ENCODE peak calls at places on chromosomes 4 and X, in eight cellular contexts. N is lower leg skin, P is fibroblast of mammary gland, D is Calu3, C is bronchial epithelial cell, F is body of pancreas, I is WERI-Rb-1, B is BJ. R is an unnamed sample.

GRCh38 chrX:689983-690382 is 59.4 kb downstream of the SHOX start:
- DNase-seq in N (no peak), P (no peak), D (no peak), C (no peak), F (no peak), I (no peak), B (no peak), R (no peak)

GRCh38 chrX:21990812-21991211 is 41.3 kb upstream of the PHEX start:
- DNase-seq in N (no peak), P (no peak), D (no peak), C (no peak), F (no peak), I (no peak), B (no peak), R (no peak)

GRCh38 chrX:121407627-121408026 is 360.2 kb downstream of the GLUD2 start:
- DNase-seq in N (no peak), P (no peak), D (no peak), C (no peak), F (no peak), I (no peak), B (no peak), R (no peak)

GRCh38 chr4:139692300-139693012 is 26.8 kb downstream of the MGST2 start:
- DNase-seq in N (no peak), P (no peak), D (peak), C (no peak), F (no peak), I (peak), B (no peak), R (no peak)

GRCh38 chr4:163649557-163650091 is 155.1 kb downstream of the TMA16 start:
- DNase-seq in N (no peak), P (no peak), D (no peak), C (peak), F (no peak), I (no peak), B (no peak), R (no peak)

GRCh38 chr4:25792200-25792791 is 70.5 kb downstream of the SEL1L3 start:
- DNase-seq in N (no peak), P (no peak), D (peak), C (peak), F (peak), I (peak), B (no peak), R (peak)

GRCh38 chr4:54228064-54228527 is 997 bp upstream of the PDGFRA start:
- DNase-seq in N (peak), P (peak), D (peak), C (peak), F (peak), I (no peak), B (no peak), R (peak)

GRCh38 chr4:172232966-172233365 is 419.8 kb downstream of the GALNTL6 start:
- DNase-seq in N (no peak), P (no peak), D (no peak), C (peak), F (no peak), I (no peak), B (no peak), R (peak)

GRCh38 chr4:10456270-10457254 is 664 bp downstream of the ZNF518B start:
- DNase-seq in N (no peak), P (peak), D (no peak), C (peak), F (peak), I (peak), B (no peak), R (no peak)

GRCh38 chrX:11629593-11630211 is 36.0 kb downstream of the ARHGAP6 start:
- DNase-seq in N (peak), P (peak), D (no peak), C (peak), F (no peak), I (no peak), B (peak), R (peak)

GRCh38 chr4:5780831-5781480 is 70.0 kb downstream of the EVC start:
- DNase-seq in N (no peak), P (peak), D (no peak), C (peak), F (no peak), I (peak), B (peak), R (no peak)

GRCh38 chr4:80171251-80171650 is 26.1 kb upstream of the PRDM8 start:
- DNase-seq in N (no peak), P (peak), D (no peak), C (no peak), F (no peak), I (no peak), B (no peak), R (no peak)

GRCh38 chr4:188778880-188779279 is 639.6 kb downstream of the TRIML1 start:
- DNase-seq in N (no peak), P (peak), D (no peak), C (no peak), F (no peak), I (no peak), B (no peak), R (peak)

GRCh38 chrX:257681-258289 is 23.4 kb upstream of the PLCXD1 start:
- DNase-seq in N (peak), P (no peak), D (no peak), C (no peak), F (no peak), I (peak), B (no peak), R (no peak)

GRCh38 chr4:20356565-20356964 is 104.9 kb downstream of the SLIT2 start:
- DNase-seq in N (no peak), P (no peak), D (no peak), C (no peak), F (no peak), I (peak), B (no peak), R (no peak)

GRCh38 chr4:47154816-47155370 is 123.5 kb downstream of the GABRB1 start:
- DNase-seq in N (no peak), P (no peak), D (no peak), C (no peak), F (no peak), I (no peak), B (no peak), R (no peak)

GRCh38 chr4:87502580-87503238 is 26.5 kb downstream of the SPARCL1 start:
- DNase-seq in N (no peak), P (peak), D (no peak), C (peak), F (no peak), I (no peak), B (peak), R (peak)

GRCh38 chrX:120380699-120381098 is 18.8 kb downstream of the ATP1B4 start:
- DNase-seq in N (no peak), P (peak), D (peak), C (peak), F (no peak), I (peak), B (no peak), R (peak)

GRCh38 chr4:85717847-85718246 is 242.9 kb downstream of the ARHGAP24 start:
- DNase-seq in N (no peak), P (no peak), D (no peak), C (peak), F (no peak), I (no peak), B (no peak), R (no peak)

DNA sequence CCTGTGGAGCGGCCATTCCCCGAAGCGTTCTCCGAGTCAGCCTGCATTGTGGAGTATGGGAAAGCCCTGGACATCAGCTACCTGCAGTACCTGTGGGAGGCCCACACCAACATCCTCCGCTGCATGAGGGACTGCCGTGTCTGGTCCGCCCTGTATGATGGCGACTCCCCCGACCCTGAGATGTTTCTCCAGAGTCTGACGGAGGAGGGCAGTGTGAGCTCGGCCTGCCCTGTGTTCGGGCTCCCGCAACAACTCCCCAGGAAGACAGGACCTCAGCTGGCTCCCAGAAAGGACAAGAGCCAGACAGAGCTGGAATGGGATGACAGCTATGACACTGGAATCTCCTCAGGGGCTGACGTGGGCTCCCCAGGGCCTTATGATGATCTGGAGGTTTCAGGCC is 111.3 kb downstream of the GATB start:
- DNase-seq in N (no peak), P (no peak), D (no peak), C (no peak), F (no peak), I (no peak), B (no peak), R (no peak)
- TF ChIP-seq CTCF in N (no peak), P (no peak), D (no peak), C (no peak), F (no peak), I (no peak), B (no peak), R (no peak)

GRCh38 chrX:77893713-77894112 is 1.5 kb downstream of the MAGT1 start:
- DNase-seq in N (no peak), P (no peak), D (no peak), C (no peak), F (no peak), I (no peak), B (no peak), R (no peak)

GRCh38 chrX:77900688-77901087 is 1.4 kb downstream of the COX7B start:
- DNase-seq in N (no peak), P (peak), D (no peak), C (no peak), F (no peak), I (no peak), B (no peak), R (peak)

GRCh38 chrX:77901506-77901905 is 2.2 kb downstream of the COX7B start:
- DNase-seq in N (no peak), P (no peak), D (no peak), C (no peak), F (no peak), I (no peak), B (no peak), R (no peak)

GRCh38 chrX:77894921-77895886 is at the start of gene MAGT1:
- DNase-seq in N (peak), P (peak), D (peak), C (peak), F (peak), I (peak), B (peak), R (peak)

GRCh38 chrX:77899081-77899828 is at the start of gene COX7B:
- DNase-seq in N (peak), P (peak), D (peak), C (peak), F (peak), I (peak), B (peak), R (peak)
- TF ChIP-seq CTCF in N (no peak), P (peak), D (no peak), C (peak), F (peak), I (peak), B (peak), R (peak)

GRCh38 chr4:186782302-186782701 is 58.6 kb upstream of the FAT1 start:
- DNase-seq in N (no peak), P (no peak), D (no peak), C (no peak), F (no peak), I (no peak), B (no peak), R (no peak)

GRCh38 chr4:186781032-186781917 is 57.6 kb upstream of the FAT1 start:
- DNase-seq in N (no peak), P (no peak), D (peak), C (peak), F (no peak), I (no peak), B (no peak), R (peak)

GRCh38 chr4:186780291-186781031 is 56.8 kb upstream of the FAT1 start:
- DNase-seq in N (no peak), P (no peak), D (peak), C (peak), F (no peak), I (no peak), B (no peak), R (no peak)

GRCh38 chr4:186775867-186776266 is 52.2 kb upstream of the FAT1 start:
- DNase-seq in N (no peak), P (no peak), D (no peak), C (peak), F (no peak), I (no peak), B (no peak), R (no peak)

GRCh38 chr4:186778134-186778533 is 54.5 kb upstream of the FAT1 start:
- DNase-seq in N (no peak), P (no peak), D (no peak), C (no peak), F (no peak), I (no peak), B (no peak), R (no peak)
- TF ChIP-seq CTCF in N (no peak), P (no peak), D (no peak), C (no peak), F (no peak), I (no peak), B (no peak), R (no peak)

GRCh38 chr4:17152941-17153340 is 254.5 kb upstream of the LDB2 start:
- DNase-seq in N (no peak), P (no peak), D (no peak), C (no peak), F (no peak), I (no peak), B (no peak), R (no peak)

GRCh38 chr4:17155486-17155885 is 257.0 kb upstream of the LDB2 start:
- DNase-seq in N (no peak), P (peak), D (no peak), C (no peak), F (no peak), I (no peak), B (no peak), R (no peak)

DNA sequence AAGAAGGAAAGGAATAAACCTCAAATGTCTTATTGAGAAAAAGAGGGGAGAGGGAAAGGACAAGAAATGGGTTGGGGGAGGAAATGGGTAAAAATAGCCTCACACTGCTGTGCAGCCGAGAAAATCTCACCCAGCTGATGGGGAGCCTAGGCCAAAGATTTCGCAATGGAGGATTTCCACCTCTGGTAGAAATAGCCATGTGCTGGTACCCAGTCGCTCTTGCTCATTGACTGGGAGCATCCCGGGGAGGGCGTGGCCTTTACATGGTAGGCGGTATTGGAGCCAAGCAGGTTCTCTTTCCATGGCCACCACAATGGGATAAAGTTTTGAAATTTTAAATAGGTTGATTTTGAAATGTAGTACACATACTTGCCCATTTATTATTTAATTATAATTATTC is 255.1 kb upstream of the LDB2 start:
- DNase-seq in N (no peak), P (peak), D (no peak), C (no peak), F (no peak), I (no peak), B (no peak), R (no peak)
- TF ChIP-seq CTCF in N (no peak), P (no peak), D (no peak), C (no peak), F (no peak), I (no peak), B (no peak), R (no peak)

GRCh38 chr4:121514443-121514842 is 133.6 kb upstream of the QRFPR start:
- DNase-seq in N (no peak), P (no peak), D (no peak), C (no peak), F (no peak), I (no peak), B (no peak), R (no peak)
- TF ChIP-seq CTCF in N (no peak), P (peak), D (no peak), C (no peak), F (no peak), I (peak), B (no peak), R (no peak)

GRCh38 chrX:42680651-42681050 is 97.3 kb downstream of the PPP1R2C start:
- DNase-seq in N (no peak), P (peak), D (no peak), C (no peak), F (peak), I (no peak), B (no peak), R (no peak)
- TF ChIP-seq CTCF in N (no peak), P (no peak), D (no peak), C (no peak), F (no peak), I (no peak), B (no peak), R (no peak)

DNA sequence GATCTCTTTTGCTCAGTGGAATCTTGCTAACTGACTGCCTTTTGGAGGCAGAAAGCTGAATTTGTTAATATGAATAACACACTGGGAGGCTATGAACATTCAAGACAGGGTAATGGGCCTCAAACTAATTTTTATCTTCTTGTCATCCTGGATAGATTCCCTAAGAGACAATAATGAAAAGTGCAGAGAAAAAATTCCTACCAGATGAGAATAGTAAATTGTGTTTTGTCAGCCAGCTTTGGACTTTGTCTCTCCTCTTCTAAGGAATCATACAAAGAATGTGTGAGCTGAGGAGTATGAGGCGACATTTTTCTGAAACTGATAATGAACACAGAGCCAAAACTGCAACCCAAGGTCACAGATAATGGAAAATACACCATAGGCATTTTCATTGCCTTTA is 649.3 kb downstream of the IQCM start:
- DNase-seq in N (no peak), P (no peak), D (no peak), C (no peak), F (no peak), I (no peak), B (no peak), R (no peak)
- TF ChIP-seq CTCF in N (no peak), P (no peak), D (no peak), C (no peak), F (no peak), I (no peak), B (no peak), R (no peak)

GRCh38 chr4:84479663-84480062 is 19.4 kb downstream of the NKX6-1 start:
- DNase-seq in N (no peak), P (no peak), D (no peak), C (no peak), F (no peak), I (peak), B (no peak), R (no peak)
- TF ChIP-seq CTCF in N (no peak), P (no peak), D (no peak), C (no peak), F (peak), I (peak), B (no peak), R (no peak)

GRCh38 chrX:68808686-68809357 is 20.0 kb upstream of the EFNB1 start:
- DNase-seq in N (no peak), P (peak), D (no peak), C (no peak), F (no peak), I (no peak), B (no peak), R (no peak)

GRCh38 chrX:68807818-68808217 is 21.0 kb upstream of the EFNB1 start:
- DNase-seq in N (no peak), P (peak), D (no peak), C (peak), F (no peak), I (no peak), B (no peak), R (peak)
- TF ChIP-seq CTCF in N (no peak), P (peak), D (peak), C (peak), F (peak), I (peak), B (peak), R (peak)